ENCODE peak calls at places on chromosomes 12 and 14, in five cellular contexts. I is EL, L is foreskin fibroblast, F is progenitor cell of endocrine pancreas, Q is naive B cell. M is an unnamed sample.

GRCh38 chr14:90136904-90137303 is 75.1 kb downstream of the KCNK13 start:
- DNase-seq in L (no peak), F (no peak), I (no peak), Q (no peak), M (no peak)

GRCh38 chr14:105851716-105852377 is 325.5 kb downstream of the TMEM121 start:
- DNase-seq in L (no peak), Q (no peak), F (no peak), I (no peak), M (no peak)

GRCh38 chr14:104659764-104660523 is 29.5 kb upstream of the INF2 start:
- DNase-seq in F (no peak), L (no peak), I (no peak), Q (peak), M (peak)

GRCh38 chr14:104252256-104253215 is 114.1 kb downstream of the KIF26A start:
- DNase-seq in L (no peak), F (no peak), I (no peak), Q (no peak), M (no peak)

GRCh38 chr12:108482717-108483212 is 32.3 kb upstream of the FICD start:
- DNase-seq in F (no peak), I (no peak), Q (no peak), L (no peak), M (no peak)

GRCh38 chr14:60775296-60775695 is 40.7 kb downstream of the MNAT1 start:
- DNase-seq in F (no peak), I (peak), L (peak), Q (no peak), M (no peak)

GRCh38 chr14:91241848-91242247 is 2.7 kb downstream of the GPR68 start:
- DNase-seq in Q (peak), L (no peak), F (no peak), I (no peak), M (peak)

GRCh38 chr12:25615119-25615518 is 62.0 kb upstream of the LMNTD1 start:
- DNase-seq in F (no peak), L (peak), I (peak), Q (no peak), M (no peak)

GRCh38 chr14:75182820-75183219 is 6.4 kb upstream of the TMED10 start:
- DNase-seq in Q (no peak), F (no peak), I (peak), L (peak), M (no peak)

GRCh38 chr14:104680806-104681688 is 8.4 kb upstream of the INF2 start:
- DNase-seq in L (peak), I (peak), Q (peak), F (no peak), M (peak)

GRCh38 chr14:91748049-91748448 is 16.2 kb upstream of the CATSPERB start:
- DNase-seq in Q (no peak), L (no peak), F (no peak), I (no peak), M (no peak)

GRCh38 chr12:56158926-56159461 is 835 bp downstream of the MYL6 start:
- DNase-seq in I (peak), Q (no peak), F (no peak), L (peak), M (peak)

GRCh38 chr12:47017901-47018479 is 61.4 kb upstream of the PCED1B start:
- DNase-seq in F (no peak), L (no peak), I (peak), Q (no peak), M (no peak)

GRCh38 chr12:116070420-116070819 is 207.1 kb downstream of the MED13L start:
- DNase-seq in F (no peak), I (no peak), L (no peak), Q (no peak), M (no peak)

GRCh38 chr12:56772625-56773024 is 9.5 kb downstream of the HSD17B6 start:
- DNase-seq in Q (no peak), L (no peak), F (no peak), I (no peak), M (no peak)

GRCh38 chr12:13146539-13146938 is 43.1 kb upstream of the GSG1 start:
- DNase-seq in F (no peak), I (no peak), L (no peak), Q (no peak), M (no peak)

GRCh38 chr12:98592825-98593322 is 612 bp upstream of the SLC25A3 start:
- DNase-seq in L (no peak), Q (no peak), F (no peak), I (no peak), M (no peak)

GRCh38 chr12:108854453-108855283 is 2.7 kb downstream of the SSH1 start:
- DNase-seq in I (peak), Q (no peak), F (no peak), L (peak), M (no peak)

GRCh38 chr14:22448905-22449611 is 140.0 kb downstream of the DAD1 start:
- DNase-seq in F (no peak), Q (no peak), L (peak), I (no peak), M (peak)

GRCh38 chr12:111975161-111975931 is 37.6 kb downstream of the TMEM116 start:
- DNase-seq in F (no peak), L (no peak), I (no peak), Q (no peak), M (no peak)

GRCh38 chr12:121009744-121010143 is 6.5 kb downstream of the C12orf43 start:
- DNase-seq in L (peak), F (peak), I (peak), Q (no peak), M (no peak)

GRCh38 chr14:64184103-64184729 is 110.0 kb downstream of the ESR2 start:
- DNase-seq in F (no peak), I (no peak), L (no peak), Q (no peak), M (no peak)

GRCh38 chr14:68089146-68089715 is 269.7 kb downstream of the RAD51B start:
- DNase-seq in L (no peak), Q (no peak), I (no peak), F (no peak), M (no peak)

GRCh38 chr12:93048646-93049045 is 119.6 kb upstream of the EEA1 start:
- DNase-seq in Q (no peak), L (no peak), F (no peak), I (no peak), M (no peak)

M was measured in germinal center.